ENCODE peak calls at places on chromosomes 2 and 18, in nine cellular contexts. One of them, this sample, is unnamed. For H3K36me3, the result is how much of the 10 kb centered on the place peaks cover.

GRCh38 chr2:161223139-161223732 is 63.0 kb downstream of the TANK start:
- DNase-seq in brain microvascular endothelial cell: no peak
- DNase-seq in colonic mucosa: no peak
- DNase-seq in psoas muscle: no peak
- DNase-seq in tibial artery: no peak
- DNase-seq in IMR-90: peak
- DNase-seq in H1: no peak
- DNase-seq in fibroblast of lung: peak
- DNase-seq in lung: no peak
- DNase-seq in this sample: no peak

GRCh38 chr2:39385172-39385571 is 51.9 kb downstream of the MAP4K3 start:
- DNase-seq in fibroblast of lung: no peak
- DNase-seq in IMR-90: no peak
- DNase-seq in brain microvascular endothelial cell: no peak
- DNase-seq in lung: no peak
- DNase-seq in colonic mucosa: no peak
- DNase-seq in psoas muscle: no peak
- DNase-seq in H1: no peak
- DNase-seq in tibial artery: no peak
- DNase-seq in this sample: no peak

GRCh38 chr2:13558368-13558767 is 841.6 kb downstream of the TRIB2 start:
- DNase-seq in IMR-90: peak
- DNase-seq in colonic mucosa: no peak
- DNase-seq in lung: no peak
- DNase-seq in psoas muscle: no peak
- DNase-seq in brain microvascular endothelial cell: peak
- DNase-seq in tibial artery: no peak
- DNase-seq in fibroblast of lung: peak
- DNase-seq in H1: no peak
- DNase-seq in this sample: no peak

GRCh38 chr18:50369672-50370071 is 5.2 kb upstream of the SKA1 start:
- DNase-seq in psoas muscle: no peak
- DNase-seq in fibroblast of lung: no peak
- DNase-seq in lung: no peak
- DNase-seq in IMR-90: no peak
- DNase-seq in H1: no peak
- DNase-seq in colonic mucosa: no peak
- DNase-seq in tibial artery: no peak
- DNase-seq in brain microvascular endothelial cell: no peak
- DNase-seq in this sample: no peak

GRCh38 chr18:77369644-77370043 is 120.0 kb downstream of the GALR1 start:
- DNase-seq in H1: no peak
- DNase-seq in tibial artery: no peak
- DNase-seq in fibroblast of lung: no peak
- DNase-seq in colonic mucosa: no peak
- DNase-seq in brain microvascular endothelial cell: no peak
- DNase-seq in lung: no peak
- DNase-seq in psoas muscle: no peak
- DNase-seq in IMR-90: no peak
- DNase-seq in this sample: no peak

GRCh38 chr18:24395049-24395780 is 2.4 kb downstream of the OSBPL1A start:
- DNase-seq in fibroblast of lung: no peak
- DNase-seq in H1: no peak
- DNase-seq in lung: no peak
- DNase-seq in psoas muscle: no peak
- DNase-seq in tibial artery: no peak
- DNase-seq in IMR-90: peak
- DNase-seq in brain microvascular endothelial cell: no peak
- DNase-seq in colonic mucosa: no peak
- DNase-seq in this sample: no peak

GRCh38 chr18:48138211-48138610 is 207.8 kb upstream of the SMAD2 start:
- DNase-seq in psoas muscle: no peak
- DNase-seq in H1: no peak
- DNase-seq in tibial artery: no peak
- DNase-seq in colonic mucosa: no peak
- DNase-seq in fibroblast of lung: no peak
- DNase-seq in lung: no peak
- DNase-seq in IMR-90: no peak
- DNase-seq in brain microvascular endothelial cell: no peak
- DNase-seq in this sample: no peak

GRCh38 chr2:158743899-158744298 is 51.2 kb upstream of the DAPL1 start:
- DNase-seq in fibroblast of lung: no peak
- DNase-seq in IMR-90: no peak
- DNase-seq in psoas muscle: no peak
- DNase-seq in brain microvascular endothelial cell: no peak
- DNase-seq in lung: no peak
- DNase-seq in colonic mucosa: no peak
- DNase-seq in H1: no peak
- DNase-seq in tibial artery: no peak
- DNase-seq in this sample: no peak

GRCh38 chr2:222928335-222928734 is 67.5 kb downstream of the ACSL3 start:
- DNase-seq in tibial artery: no peak
- DNase-seq in lung: no peak
- DNase-seq in IMR-90: no peak
- DNase-seq in H1: no peak
- DNase-seq in colonic mucosa: no peak
- DNase-seq in psoas muscle: no peak
- DNase-seq in fibroblast of lung: no peak
- DNase-seq in brain microvascular endothelial cell: no peak
- DNase-seq in this sample: no peak
- H3K36me3 ChIP-seq in tibial artery: under half
- H3K36me3 ChIP-seq in lung: under half
- H3K36me3 ChIP-seq in IMR-90: under half
- H3K36me3 ChIP-seq in H1: under half
- H3K36me3 ChIP-seq in colonic mucosa: under half
- H3K36me3 ChIP-seq in psoas muscle: under half
- H3K36me3 ChIP-seq in fibroblast of lung: under half
- H3K36me3 ChIP-seq in brain microvascular endothelial cell: under half
- H3K36me3 ChIP-seq in this sample: under half

DNA sequence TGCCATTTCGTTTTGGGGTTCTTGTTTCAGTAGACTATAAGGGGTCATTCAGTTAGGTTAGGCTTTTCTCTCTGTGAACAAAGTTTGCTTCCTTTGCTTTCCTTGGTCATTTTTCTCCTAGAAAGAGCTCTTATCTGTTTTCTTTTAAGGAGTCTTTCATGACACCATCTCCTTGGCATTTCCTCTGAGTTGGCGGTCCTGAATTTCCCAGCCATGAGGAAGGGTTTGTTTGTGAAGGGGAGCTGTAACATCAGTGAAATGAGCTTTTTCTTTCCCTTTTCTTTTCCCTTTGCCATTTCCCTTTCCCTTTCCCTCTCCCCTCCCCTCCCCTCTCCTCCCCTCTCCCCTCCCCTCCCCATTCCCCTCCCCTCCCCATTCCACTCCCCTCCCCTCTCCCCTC is 61.7 kb downstream of the MAP4K4 start:
- DNase-seq in brain microvascular endothelial cell: peak
- DNase-seq in IMR-90: peak
- DNase-seq in tibial artery: peak
- DNase-seq in H1: no peak
- DNase-seq in psoas muscle: no peak
- DNase-seq in fibroblast of lung: peak
- DNase-seq in colonic mucosa: no peak
- DNase-seq in lung: no peak
- DNase-seq in this sample: peak
- H3K27ac ChIP-seq in brain microvascular endothelial cell: peak
- H3K27ac ChIP-seq in IMR-90: peak
- H3K27ac ChIP-seq in tibial artery: peak
- H3K27ac ChIP-seq in H1: no peak
- H3K27ac ChIP-seq in psoas muscle: no peak
- H3K27ac ChIP-seq in fibroblast of lung: peak
- H3K27ac ChIP-seq in colonic mucosa: no peak
- H3K27ac ChIP-seq in lung: no peak
- H3K27ac ChIP-seq in this sample: peak

GRCh38 chr2:55165567-55165966 is 66.5 kb downstream of the CLHC1 start:
- DNase-seq in brain microvascular endothelial cell: peak
- DNase-seq in psoas muscle: no peak
- DNase-seq in H1: no peak
- DNase-seq in tibial artery: no peak
- DNase-seq in fibroblast of lung: peak
- DNase-seq in IMR-90: peak
- DNase-seq in colonic mucosa: no peak
- DNase-seq in lung: no peak
- DNase-seq in this sample: no peak
- TF ChIP-seq CTCF in brain microvascular endothelial cell: no peak
- TF ChIP-seq CTCF in psoas muscle: no peak
- TF ChIP-seq CTCF in H1: no peak
- TF ChIP-seq CTCF in tibial artery: no peak
- TF ChIP-seq CTCF in fibroblast of lung: no peak
- TF ChIP-seq CTCF in IMR-90: no peak
- TF ChIP-seq CTCF in colonic mucosa: no peak
- TF ChIP-seq CTCF in lung: no peak
- TF ChIP-seq CTCF in this sample: no peak

DNA sequence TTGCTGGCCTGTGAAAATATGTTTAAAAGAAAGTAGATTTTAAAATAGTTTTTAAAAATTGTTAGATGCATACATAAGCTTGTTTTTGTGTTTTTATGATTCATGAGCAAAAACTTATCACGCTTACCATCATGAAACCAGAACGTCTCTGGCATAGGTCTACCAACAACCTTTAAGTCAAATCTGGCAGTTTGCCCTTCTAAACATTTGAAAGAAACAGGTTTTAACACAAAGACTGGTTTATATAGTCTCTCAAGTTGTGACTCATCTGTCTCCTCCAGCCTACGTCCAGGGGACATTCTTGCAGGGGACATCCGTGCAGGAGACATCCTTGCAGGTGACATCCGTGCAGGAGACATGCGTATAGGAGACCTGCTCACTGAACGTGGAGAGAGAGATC is 29.6 kb downstream of the TTN start:
- DNase-seq in H1: no peak
- DNase-seq in tibial artery: no peak
- DNase-seq in colonic mucosa: no peak
- DNase-seq in lung: no peak
- DNase-seq in fibroblast of lung: no peak
- DNase-seq in psoas muscle: no peak
- DNase-seq in brain microvascular endothelial cell: no peak
- DNase-seq in IMR-90: no peak
- DNase-seq in this sample: no peak
- H3K36me3 ChIP-seq in H1: under half
- H3K36me3 ChIP-seq in tibial artery: under half
- H3K36me3 ChIP-seq in colonic mucosa: under half
- H3K36me3 ChIP-seq in lung: half or more
- H3K36me3 ChIP-seq in fibroblast of lung: under half
- H3K36me3 ChIP-seq in psoas muscle: under half
- H3K36me3 ChIP-seq in brain microvascular endothelial cell: under half
- H3K36me3 ChIP-seq in IMR-90: under half
- H3K36me3 ChIP-seq in this sample: under half

GRCh38 chr2:28595323-28595722 is 99.5 kb downstream of the PLB1 start:
- DNase-seq in H1: no peak
- DNase-seq in IMR-90: no peak
- DNase-seq in colonic mucosa: no peak
- DNase-seq in fibroblast of lung: no peak
- DNase-seq in lung: no peak
- DNase-seq in tibial artery: no peak
- DNase-seq in brain microvascular endothelial cell: no peak
- DNase-seq in psoas muscle: no peak
- DNase-seq in this sample: no peak
- H3K27ac ChIP-seq in H1: no peak
- H3K27ac ChIP-seq in IMR-90: no peak
- H3K27ac ChIP-seq in colonic mucosa: no peak
- H3K27ac ChIP-seq in fibroblast of lung: no peak
- H3K27ac ChIP-seq in lung: no peak
- H3K27ac ChIP-seq in tibial artery: peak
- H3K27ac ChIP-seq in brain microvascular endothelial cell: no peak
- H3K27ac ChIP-seq in psoas muscle: peak
- H3K27ac ChIP-seq in this sample: peak

GRCh38 chr2:235102987-235103386 is 151.2 kb downstream of the SH3BP4 start:
- DNase-seq in tibial artery: no peak
- DNase-seq in fibroblast of lung: no peak
- DNase-seq in H1: no peak
- DNase-seq in brain microvascular endothelial cell: no peak
- DNase-seq in IMR-90: no peak
- DNase-seq in colonic mucosa: no peak
- DNase-seq in lung: no peak
- DNase-seq in psoas muscle: no peak
- DNase-seq in this sample: no peak

GRCh38 chr2:235107640-235107951 is 155.8 kb downstream of the SH3BP4 start:
- DNase-seq in H1: no peak
- DNase-seq in colonic mucosa: no peak
- DNase-seq in tibial artery: no peak
- DNase-seq in brain microvascular endothelial cell: no peak
- DNase-seq in lung: no peak
- DNase-seq in psoas muscle: no peak
- DNase-seq in IMR-90: no peak
- DNase-seq in fibroblast of lung: no peak
- DNase-seq in this sample: no peak

GRCh38 chr2:235112365-235112764 is 160.5 kb downstream of the SH3BP4 start:
- DNase-seq in colonic mucosa: no peak
- DNase-seq in H1: no peak
- DNase-seq in fibroblast of lung: no peak
- DNase-seq in brain microvascular endothelial cell: no peak
- DNase-seq in lung: peak
- DNase-seq in tibial artery: no peak
- DNase-seq in psoas muscle: no peak
- DNase-seq in IMR-90: no peak
- DNase-seq in this sample: no peak

GRCh38 chr2:235105821-235106359 is 154.1 kb downstream of the SH3BP4 start:
- DNase-seq in tibial artery: no peak
- DNase-seq in H1: no peak
- DNase-seq in colonic mucosa: no peak
- DNase-seq in lung: no peak
- DNase-seq in fibroblast of lung: peak
- DNase-seq in psoas muscle: no peak
- DNase-seq in brain microvascular endothelial cell: peak
- DNase-seq in IMR-90: no peak
- DNase-seq in this sample: no peak

DNA sequence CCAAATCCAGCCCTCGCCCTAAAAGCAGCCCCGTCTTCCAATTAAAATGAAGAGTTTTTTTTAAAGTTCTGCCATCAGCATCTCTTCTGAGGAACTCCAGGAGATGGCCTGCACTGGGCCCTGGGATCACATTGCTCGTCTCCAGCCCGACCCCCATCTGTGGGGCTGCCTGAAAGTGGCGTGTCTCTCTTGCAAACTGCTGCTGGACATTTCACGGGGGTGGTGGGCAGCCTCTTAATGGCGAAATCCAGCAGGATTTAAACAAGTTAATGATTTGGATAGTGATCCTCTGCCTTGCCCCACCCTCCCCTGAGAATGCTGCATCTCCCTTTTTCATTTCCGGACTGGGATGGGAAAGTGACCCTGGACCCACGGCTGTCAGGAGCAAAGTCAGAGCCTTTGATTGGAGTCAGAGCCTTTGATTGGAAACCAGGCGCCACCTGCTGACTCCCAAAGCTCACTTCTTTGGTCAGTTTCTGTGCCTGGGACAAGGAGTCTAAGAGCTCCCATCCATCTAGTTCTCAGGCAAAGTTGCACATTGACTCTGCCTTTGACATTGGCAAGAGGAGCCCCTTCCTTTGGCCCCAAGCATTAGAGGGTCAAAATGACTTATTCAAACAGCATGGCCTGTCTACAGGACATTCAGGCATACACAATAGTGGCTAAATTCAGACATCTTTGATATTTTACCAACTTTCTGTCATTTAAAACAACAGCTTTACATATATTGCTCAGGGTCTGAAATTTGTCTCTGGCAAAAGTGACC is 155.2 kb downstream of the SH3BP4 start:
- DNase-seq in fibroblast of lung: peak
- DNase-seq in brain microvascular endothelial cell: peak
- DNase-seq in psoas muscle: peak
- DNase-seq in tibial artery: peak
- DNase-seq in lung: peak
- DNase-seq in colonic mucosa: peak
- DNase-seq in IMR-90: peak
- DNase-seq in H1: peak
- DNase-seq in this sample: no peak
- TF ChIP-seq CTCF in fibroblast of lung: peak
- TF ChIP-seq CTCF in brain microvascular endothelial cell: peak
- TF ChIP-seq CTCF in psoas muscle: peak
- TF ChIP-seq CTCF in tibial artery: peak
- TF ChIP-seq CTCF in lung: peak
- TF ChIP-seq CTCF in colonic mucosa: peak
- TF ChIP-seq CTCF in IMR-90: peak
- TF ChIP-seq CTCF in H1: peak
- TF ChIP-seq CTCF in this sample: peak

This sample was measured in thoracic aorta.